ENCODE peak calls at places on chromosomes 4 and X, in six cellular contexts. G, W, K, B, Y and O are unnamed samples.

GRCh38 chr4:112881842-112882241 is 167.6 kb upstream of the ANK2 start:
- DNase-seq in G (no peak), W (no peak), K (no peak), B (no peak), Y (no peak), O (peak)

GRCh38 chrX:129359269-129359668 is 164.0 kb downstream of the SMARCA1 start:
- DNase-seq in G (no peak), W (no peak), K (no peak), B (no peak), Y (no peak), O (no peak)

GRCh38 chr4:101967697-101968346 is 177.3 kb downstream of the BANK1 start:
- DNase-seq in G (peak), W (no peak), K (no peak), B (no peak), Y (no peak), O (no peak)

GRCh38 chrX:18377802-18378201 is 23.3 kb upstream of the SCML2 start:
- DNase-seq in G (peak), W (no peak), K (peak), B (no peak), Y (peak), O (no peak)

GRCh38 chr4:101857176-101857575 is 66.6 kb downstream of the BANK1 start:
- DNase-seq in G (no peak), W (no peak), K (no peak), B (no peak), Y (no peak), O (no peak)

GRCh38 chr4:41887821-41888699 is 47.2 kb upstream of the TMEM33 start:
- DNase-seq in G (peak), W (no peak), K (peak), B (no peak), Y (no peak), O (peak)

GRCh38 chr4:47084795-47085194 is 53.4 kb downstream of the GABRB1 start:
- DNase-seq in G (no peak), W (no peak), K (no peak), B (no peak), Y (no peak), O (no peak)

GRCh38 chrX:85107407-85107806 is 103.7 kb downstream of the APOOL start:
- DNase-seq in G (peak), W (no peak), K (no peak), B (no peak), Y (no peak), O (no peak)

GRCh38 chrX:72685810-72686465 is 28.2 kb downstream of the PHKA1 start:
- DNase-seq in G (peak), W (no peak), K (no peak), B (no peak), Y (no peak), O (no peak)

GRCh38 chrX:25013593-25014365 is 2.0 kb downstream of the ARX start:
- DNase-seq in G (no peak), W (no peak), K (no peak), B (no peak), Y (no peak), O (no peak)

GRCh38 chrX:142089193-142089592 is 115.9 kb downstream of the MAGEC2 start:
- DNase-seq in G (peak), W (no peak), K (no peak), B (no peak), Y (no peak), O (no peak)

GRCh38 chr4:66539745-66540144 is 869.5 kb upstream of the EPHA5 start:
- DNase-seq in G (peak), W (no peak), K (no peak), B (no peak), Y (no peak), O (no peak)

GRCh38 chr4:188691811-188692210 is 552.6 kb downstream of the TRIML1 start:
- DNase-seq in G (peak), W (no peak), K (no peak), B (no peak), Y (no peak), O (no peak)

GRCh38 chrX:11341274-11342256 is 48.4 kb downstream of the AMELX start:
- DNase-seq in G (peak), W (peak), K (peak), B (peak), Y (no peak), O (peak)

GRCh38 chr4:3122081-3122563 is 47.6 kb downstream of the HTT start:
- DNase-seq in G (no peak), W (no peak), K (no peak), B (no peak), Y (no peak), O (no peak)

GRCh38 chr4:119647558-119647957 is 19.0 kb upstream of the PDE5A start:
- DNase-seq in G (no peak), W (no peak), K (no peak), B (no peak), Y (no peak), O (no peak)

GRCh38 chr4:1207603-1208265 is 35.4 kb upstream of the SPON2 start:
- DNase-seq in G (no peak), W (peak), K (peak), B (peak), Y (peak), O (peak)

GRCh38 chr4:83043801-83044407 is 8.9 kb downstream of the COPS4 start:
- DNase-seq in G (no peak), W (no peak), K (no peak), B (no peak), Y (no peak), O (no peak)

GRCh38 chrX:1427756-1428155 is 25.0 kb downstream of the ASMTL start:
- DNase-seq in G (no peak), W (no peak), K (no peak), B (peak), Y (no peak), O (no peak)

GRCh38 chr4:6740347-6740746 is 24.4 kb downstream of the BLOC1S4 start:
- DNase-seq in G (no peak), W (no peak), K (no peak), B (no peak), Y (no peak), O (no peak)

GRCh38 chr4:35100932-35101331 is 1143.4 kb downstream of the ARAP2 start:
- DNase-seq in G (no peak), W (no peak), K (no peak), B (no peak), Y (no peak), O (no peak)

GRCh38 chrX:24777660-24778059 is 83.9 kb downstream of the POLA1 start:
- DNase-seq in G (no peak), W (no peak), K (no peak), B (no peak), Y (no peak), O (no peak)

GRCh38 chr4:119016636-119017035 is 119.0 kb upstream of the MYOZ2 start:
- DNase-seq in G (no peak), W (no peak), K (no peak), B (no peak), Y (no peak), O (no peak)

GRCh38 chr4:152401424-152401823 is 134.5 kb downstream of the FBXW7 start:
- DNase-seq in G (no peak), W (no peak), K (no peak), B (no peak), Y (no peak), O (no peak)

GRCh38 chrX:136198678-136199243 is 51.4 kb downstream of the FHL1 start:
- DNase-seq in G (no peak), W (no peak), K (no peak), B (no peak), Y (no peak), O (no peak)

GRCh38 chr4:26227827-26228226 is 93.0 kb upstream of the RBPJ start:
- DNase-seq in G (no peak), W (no peak), K (no peak), B (no peak), Y (no peak), O (no peak)

GRCh38 chr4:26223160-26223559 is 97.7 kb upstream of the RBPJ start:
- DNase-seq in G (no peak), W (no peak), K (no peak), B (no peak), Y (no peak), O (no peak)

GRCh38 chr4:26228883-26229282 is 91.9 kb upstream of the RBPJ start:
- DNase-seq in G (no peak), W (no peak), K (no peak), B (no peak), Y (no peak), O (no peak)

GRCh38 chr4:26229974-26230373 is 90.8 kb upstream of the RBPJ start:
- DNase-seq in G (no peak), W (no peak), K (no peak), B (no peak), Y (no peak), O (no peak)

GRCh38 chr4:26226978-26227377 is 93.8 kb upstream of the RBPJ start:
- DNase-seq in G (no peak), W (no peak), K (no peak), B (no peak), Y (no peak), O (no peak)
- TF ChIP-seq EP300 in G (no peak), W (no peak), K (no peak), B (no peak), Y (no peak), O (no peak)

GRCh38 chr4:8202526-8203375 is 3.7 kb downstream of the SH3TC1 start:
- DNase-seq in G (no peak), W (no peak), K (no peak), B (no peak), Y (no peak), O (no peak)

GRCh38 chr4:8199594-8200301 is 658 bp downstream of the SH3TC1 start:
- DNase-seq in G (no peak), W (no peak), K (peak), B (no peak), Y (no peak), O (no peak)

GRCh38 chr4:8200302-8200975 is 1.3 kb downstream of the SH3TC1 start:
- DNase-seq in G (no peak), W (no peak), K (peak), B (peak), Y (no peak), O (no peak)

GRCh38 chr4:8202108-8202507 is 3.0 kb downstream of the SH3TC1 start:
- DNase-seq in G (no peak), W (no peak), K (no peak), B (no peak), Y (no peak), O (no peak)

GRCh38 chr4:8201341-8201781 is 2.3 kb downstream of the SH3TC1 start:
- DNase-seq in G (no peak), W (no peak), K (peak), B (no peak), Y (no peak), O (no peak)
- TF ChIP-seq POLR2A in G (no peak), W (no peak), K (no peak), B (no peak), Y (no peak), O (no peak)

GRCh38 chrX:150365953-150366911 is 3.1 kb downstream of the MAMLD1 start:
- DNase-seq in G (peak), W (peak), K (peak), B (peak), Y (peak), O (peak)
- TF ChIP-seq EP300 in G (no peak), W (peak), K (no peak), B (no peak), Y (no peak), O (no peak)

GRCh38 chr4:166198041-166198440 is 325.0 kb downstream of the TLL1 start:
- DNase-seq in G (peak), W (no peak), K (no peak), B (no peak), Y (no peak), O (no peak)
- TF ChIP-seq POLR2A in G (no peak), W (no peak), K (no peak), B (no peak), Y (no peak), O (no peak)

GRCh38 chr4:80229590-80229989 is 32.3 kb downstream of the PRDM8 start:
- DNase-seq in G (no peak), W (no peak), K (no peak), B (no peak), Y (no peak), O (no peak)
- TF ChIP-seq EP300 in G (no peak), W (no peak), K (no peak), B (no peak), Y (no peak), O (no peak)

GRCh38 chrX:41084044-41084359 is 1.2 kb upstream of the USP9X start:
- DNase-seq in G (no peak), W (no peak), K (no peak), B (no peak), Y (no peak), O (no peak)

GRCh38 chrX:41084360-41085104 is 713 bp upstream of the USP9X start:
- DNase-seq in G (peak), W (peak), K (peak), B (peak), Y (peak), O (peak)

GRCh38 chrX:41086627-41086932 is 1.3 kb downstream of the USP9X start:
- DNase-seq in G (no peak), W (peak), K (no peak), B (no peak), Y (no peak), O (no peak)

GRCh38 chrX:41085883-41086626 is 810 bp downstream of the USP9X start:
- DNase-seq in G (peak), W (peak), K (peak), B (peak), Y (peak), O (peak)

DNA sequence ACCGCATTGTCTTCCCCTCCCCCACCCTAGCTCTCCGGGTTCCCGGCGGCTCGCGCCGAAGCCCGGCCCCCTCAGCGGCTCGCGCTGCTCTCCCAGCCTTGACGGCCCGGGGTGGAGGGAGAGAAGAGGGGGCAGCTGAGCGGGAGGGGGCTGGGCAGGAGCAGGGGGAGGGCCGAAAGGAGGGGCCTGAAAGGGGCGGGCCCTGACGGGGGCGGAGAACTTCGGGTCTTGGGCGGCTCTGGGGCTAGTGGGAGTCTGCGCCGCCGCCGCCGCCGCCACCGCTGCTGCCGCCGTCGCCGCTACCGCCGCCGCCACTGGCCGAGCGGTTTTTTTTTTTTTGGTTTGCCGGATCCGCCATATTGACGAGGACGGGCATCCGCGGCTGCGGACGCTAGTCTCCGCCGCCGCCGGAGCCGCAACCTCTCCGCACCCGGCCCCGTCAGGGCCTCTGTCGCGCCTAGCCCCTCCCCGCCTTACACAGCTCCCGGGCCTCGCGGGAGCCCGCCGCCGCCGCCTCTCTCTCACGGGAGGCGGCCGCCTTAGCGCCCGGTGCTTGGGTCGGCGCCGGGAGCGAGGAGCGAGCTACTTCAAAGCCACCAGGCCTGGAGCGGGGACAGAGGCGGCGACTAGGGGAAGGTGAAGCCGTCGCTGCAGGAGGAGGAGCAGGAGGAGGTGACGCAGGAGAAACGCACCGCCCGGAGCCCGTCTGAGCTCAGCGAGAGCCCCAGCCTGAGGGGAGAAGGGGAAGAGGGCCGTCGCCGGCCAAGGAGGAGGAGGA is at the start of gene USP9X:
- DNase-seq in G (peak), W (peak), K (peak), B (peak), Y (peak), O (peak)
- TF ChIP-seq POLR2A in G (peak), W (peak), K (peak), B (peak), Y (no peak), O (peak)

GRCh38 chr4:177441803-177442622 is at the start of gene AGA:
- DNase-seq in G (peak), W (peak), K (peak), B (peak), Y (peak), O (peak)
- TF ChIP-seq EP300 in G (no peak), W (peak), K (no peak), B (no peak), Y (no peak), O (no peak)

DNA sequence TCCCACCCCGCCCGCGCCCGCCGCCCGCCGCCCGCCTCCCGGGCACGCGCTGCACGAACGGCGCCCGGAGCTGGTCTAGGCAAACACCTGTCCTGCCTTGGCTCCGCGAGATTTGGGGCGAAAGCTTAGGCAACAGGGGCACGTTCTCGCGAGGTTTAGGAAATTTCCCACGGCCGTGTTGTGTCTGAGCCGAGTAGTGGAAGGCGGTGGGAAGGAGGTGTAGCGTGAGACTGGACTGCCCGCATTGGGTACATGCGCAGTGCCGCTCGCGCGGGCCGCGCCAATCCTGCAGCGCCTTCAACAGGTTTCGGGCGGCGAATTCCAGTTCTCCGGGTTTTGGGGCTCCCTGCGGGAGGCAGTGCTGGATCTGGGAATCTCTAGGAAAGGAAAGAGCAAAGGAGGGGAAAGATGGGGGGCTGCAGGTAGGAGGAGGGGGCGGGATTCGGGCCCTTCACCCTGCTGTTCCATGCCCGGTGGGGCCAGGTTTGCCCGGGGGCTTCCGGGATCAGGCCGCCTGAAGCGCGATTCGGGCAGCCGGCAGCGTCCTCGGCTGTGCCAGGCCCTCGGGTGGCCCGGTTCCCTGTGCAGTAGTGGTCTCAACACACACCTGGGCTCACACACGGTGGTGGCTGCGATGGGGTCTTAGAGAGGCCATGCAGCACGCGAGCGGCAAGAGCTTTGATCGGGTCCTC is 1.2 kb upstream of the RBPJ start:
- DNase-seq in G (peak), W (peak), K (peak), B (peak), Y (peak), O (peak)
- TF ChIP-seq POLR2A in G (no peak), W (peak), K (no peak), B (no peak), Y (no peak), O (peak)